ENCODE peak calls at places on chromosomes 2 and 18, in six cellular contexts. One of them, this sample, is unnamed.

GRCh38 chr18:43396266-43396665 is 119.0 kb upstream of the SYT4 start:
- DNase-seq in T-helper 9 cell: no peak
- DNase-seq in T-helper 17 cell: no peak
- DNase-seq in NCI-H1417: peak; percentile 7
- DNase-seq in NCI-H226: no peak
- DNase-seq in OCI-LY7: no peak
- DNase-seq in this sample: no peak

GRCh38 chr2:197042613-197043248 is 116.2 kb upstream of the PGAP1 start:
- DNase-seq in NCI-H1417: no peak
- DNase-seq in NCI-H226: no peak
- DNase-seq in OCI-LY7: no peak
- DNase-seq in T-helper 17 cell: no peak
- DNase-seq in T-helper 9 cell: no peak
- DNase-seq in this sample: no peak

GRCh38 chr2:71882949-71883472 is 264.7 kb downstream of the CYP26B1 start:
- DNase-seq in T-helper 17 cell: no peak
- DNase-seq in T-helper 9 cell: no peak
- DNase-seq in OCI-LY7: no peak
- DNase-seq in NCI-H1417: no peak
- DNase-seq in NCI-H226: peak; percentile 86
- DNase-seq in this sample: no peak

GRCh38 chr18:32200766-32201165 is 10.9 kb downstream of the MEP1B start:
- DNase-seq in NCI-H226: no peak
- DNase-seq in T-helper 9 cell: no peak
- DNase-seq in NCI-H1417: peak; percentile 16
- DNase-seq in T-helper 17 cell: no peak
- DNase-seq in OCI-LY7: no peak
- DNase-seq in this sample: no peak

GRCh38 chr2:241034490-241035141 is 36.2 kb downstream of the SNED1 start:
- DNase-seq in NCI-H226: no peak
- DNase-seq in NCI-H1417: no peak
- DNase-seq in OCI-LY7: no peak
- DNase-seq in T-helper 17 cell: no peak
- DNase-seq in T-helper 9 cell: no peak
- DNase-seq in this sample: no peak

GRCh38 chr2:173669271-173669853 is 295.8 kb downstream of the SP3 start:
- DNase-seq in NCI-H226: no peak
- DNase-seq in OCI-LY7: no peak
- DNase-seq in NCI-H1417: no peak
- DNase-seq in T-helper 17 cell: no peak
- DNase-seq in T-helper 9 cell: no peak
- DNase-seq in this sample: no peak

GRCh38 chr2:77484026-77484425 is 38.1 kb downstream of the LRRTM4 start:
- DNase-seq in T-helper 17 cell: no peak
- DNase-seq in T-helper 9 cell: no peak
- DNase-seq in NCI-H226: no peak
- DNase-seq in OCI-LY7: no peak
- DNase-seq in NCI-H1417: no peak
- DNase-seq in this sample: no peak

GRCh38 chr2:31748041-31748440 is 167.3 kb upstream of the SRD5A2 start:
- DNase-seq in NCI-H226: no peak
- DNase-seq in OCI-LY7: no peak
- DNase-seq in NCI-H1417: no peak
- DNase-seq in T-helper 17 cell: no peak
- DNase-seq in T-helper 9 cell: no peak
- DNase-seq in this sample: no peak

GRCh38 chr2:217248312-217248935 is 388.6 kb upstream of the TNP1 start:
- DNase-seq in NCI-H1417: peak; percentile 91
- DNase-seq in OCI-LY7: no peak
- DNase-seq in T-helper 17 cell: no peak
- DNase-seq in NCI-H226: no peak
- DNase-seq in T-helper 9 cell: no peak
- DNase-seq in this sample: no peak

GRCh38 chr2:37570773-37571570 is 100.5 kb downstream of the CDC42EP3 start:
- DNase-seq in NCI-H1417: no peak
- DNase-seq in OCI-LY7: no peak
- DNase-seq in NCI-H226: peak; percentile 56
- DNase-seq in T-helper 17 cell: no peak
- DNase-seq in T-helper 9 cell: no peak
- DNase-seq in this sample: no peak

GRCh38 chr2:152200562-152201465 is 25.3 kb upstream of the STAM2 start:
- DNase-seq in OCI-LY7: no peak
- DNase-seq in T-helper 17 cell: no peak
- DNase-seq in NCI-H226: peak; percentile 100
- DNase-seq in NCI-H1417: no peak
- DNase-seq in T-helper 9 cell: no peak
- DNase-seq in this sample: no peak

GRCh38 chr2:56981554-56981953 is 797.8 kb downstream of the CCDC85A start:
- DNase-seq in NCI-H1417: no peak
- DNase-seq in T-helper 17 cell: no peak
- DNase-seq in T-helper 9 cell: no peak
- DNase-seq in OCI-LY7: no peak
- DNase-seq in NCI-H226: peak; percentile 60
- DNase-seq in this sample: no peak

GRCh38 chr2:17282826-17283225 is 235.4 kb downstream of the RAD51AP2 start:
- DNase-seq in NCI-H1417: no peak
- DNase-seq in T-helper 17 cell: no peak
- DNase-seq in OCI-LY7: no peak
- DNase-seq in T-helper 9 cell: no peak
- DNase-seq in NCI-H226: no peak
- DNase-seq in this sample: no peak

GRCh38 chr18:63949068-63949737 is at the start of gene HMSD:
- DNase-seq in T-helper 17 cell: peak; percentile 30
- DNase-seq in OCI-LY7: no peak
- DNase-seq in NCI-H226: no peak
- DNase-seq in NCI-H1417: peak; percentile 53
- DNase-seq in T-helper 9 cell: peak; percentile 43
- DNase-seq in this sample: peak; percentile 46

GRCh38 chr2:41197781-41198180 is 745.9 kb upstream of the SLC8A1 start:
- DNase-seq in NCI-H226: no peak
- DNase-seq in NCI-H1417: no peak
- DNase-seq in T-helper 9 cell: no peak
- DNase-seq in T-helper 17 cell: no peak
- DNase-seq in OCI-LY7: no peak
- DNase-seq in this sample: no peak

GRCh38 chr2:42979870-42980763 is 187.7 kb upstream of the HAAO start:
- DNase-seq in NCI-H1417: no peak
- DNase-seq in NCI-H226: no peak
- DNase-seq in T-helper 9 cell: no peak
- DNase-seq in T-helper 17 cell: no peak
- DNase-seq in OCI-LY7: no peak
- DNase-seq in this sample: no peak

GRCh38 chr18:75124967-75125358 is 84.0 kb downstream of the PTGR3 start:
- DNase-seq in NCI-H1417: no peak
- DNase-seq in OCI-LY7: no peak
- DNase-seq in T-helper 17 cell: no peak
- DNase-seq in T-helper 9 cell: no peak
- DNase-seq in NCI-H226: no peak
- DNase-seq in this sample: no peak

GRCh38 chr18:62925031-62925688 is 209.8 kb downstream of the PHLPP1 start:
- DNase-seq in T-helper 17 cell: no peak
- DNase-seq in NCI-H1417: no peak
- DNase-seq in T-helper 9 cell: no peak
- DNase-seq in OCI-LY7: no peak
- DNase-seq in NCI-H226: no peak
- DNase-seq in this sample: no peak

GRCh38 chr2:10426726-10427567 is 21.2 kb downstream of the ODC1 start:
- DNase-seq in NCI-H226: no peak
- DNase-seq in T-helper 9 cell: no peak
- DNase-seq in OCI-LY7: no peak
- DNase-seq in T-helper 17 cell: no peak
- DNase-seq in NCI-H1417: no peak
- DNase-seq in this sample: no peak

GRCh38 chr2:44233450-44234128 is 41.7 kb upstream of the SLC3A1 start:
- DNase-seq in OCI-LY7: no peak
- DNase-seq in NCI-H1417: no peak
- DNase-seq in T-helper 17 cell: no peak
- DNase-seq in T-helper 9 cell: no peak
- DNase-seq in NCI-H226: peak; percentile 61
- DNase-seq in this sample: no peak

GRCh38 chr2:140454717-140455116 is 1674.5 kb upstream of the NXPH2 start:
- DNase-seq in OCI-LY7: no peak
- DNase-seq in NCI-H1417: no peak
- DNase-seq in T-helper 17 cell: no peak
- DNase-seq in NCI-H226: peak; percentile 21
- DNase-seq in T-helper 9 cell: no peak
- DNase-seq in this sample: no peak

GRCh38 chr2:600542-601386 is 76.4 kb downstream of the TMEM18 start:
- DNase-seq in T-helper 17 cell: no peak
- DNase-seq in T-helper 9 cell: no peak
- DNase-seq in NCI-H1417: no peak
- DNase-seq in NCI-H226: no peak
- DNase-seq in OCI-LY7: no peak
- DNase-seq in this sample: no peak